ENCODE peak calls at places on chromosome 1, in five cellular contexts. One of them, this sample, is unnamed.

GRCh38 chr1:229341811-229342304 is 989 bp downstream of the CCSAP start:
- DNase-seq in GM12878: no peak
- DNase-seq in H1: no peak
- DNase-seq in HepG2: no peak
- DNase-seq in K562: peak; percentile 77
- DNase-seq in this sample: no peak

GRCh38 chr1:221343106-221343505 is 398.8 kb downstream of the DUSP10 start:
- DNase-seq in GM12878: no peak
- DNase-seq in H1: no peak
- DNase-seq in HepG2: no peak
- DNase-seq in K562: no peak
- DNase-seq in this sample: no peak

GRCh38 chr1:45863117-45863670 is 59.8 kb downstream of the MAST2 start:
- DNase-seq in GM12878: no peak
- DNase-seq in H1: no peak
- DNase-seq in HepG2: no peak
- DNase-seq in K562: no peak
- DNase-seq in this sample: no peak

GRCh38 chr1:92446546-92446945 is 40.2 kb downstream of the GFI1 start:
- DNase-seq in GM12878: no peak
- DNase-seq in H1: no peak
- DNase-seq in HepG2: no peak
- DNase-seq in K562: peak; percentile 36
- DNase-seq in this sample: peak; percentile 11

GRCh38 chr1:68128157-68128556 is 77.7 kb upstream of the DIRAS3 start:
- DNase-seq in GM12878: peak; percentile 5
- DNase-seq in H1: no peak
- DNase-seq in HepG2: peak; percentile 31
- DNase-seq in K562: no peak
- DNase-seq in this sample: no peak

GRCh38 chr1:15627343-15627988 is 10.2 kb downstream of the DDI2 start:
- DNase-seq in GM12878: peak; percentile 45
- DNase-seq in H1: no peak
- DNase-seq in HepG2: no peak
- DNase-seq in K562: no peak
- DNase-seq in this sample: no peak

GRCh38 chr1:65820983-65821382 is 28.3 kb downstream of the PDE4B start:
- DNase-seq in GM12878: no peak
- DNase-seq in H1: no peak
- DNase-seq in HepG2: no peak
- DNase-seq in K562: no peak
- DNase-seq in this sample: no peak

GRCh38 chr1:59730759-59731478 is 83.8 kb upstream of the HOOK1 start:
- DNase-seq in GM12878: no peak
- DNase-seq in H1: no peak
- DNase-seq in HepG2: peak; percentile 93
- DNase-seq in K562: peak; percentile 60
- DNase-seq in this sample: peak; percentile 40

GRCh38 chr1:211327341-211327921 is 798 bp downstream of the TRAF5 start:
- DNase-seq in GM12878: no peak
- DNase-seq in H1: no peak
- DNase-seq in HepG2: no peak
- DNase-seq in K562: no peak
- DNase-seq in this sample: no peak

GRCh38 chr1:201759194-201759814 is 69.7 kb upstream of the IPO9 start:
- DNase-seq in GM12878: no peak
- DNase-seq in H1: no peak
- DNase-seq in HepG2: no peak
- DNase-seq in K562: no peak
- DNase-seq in this sample: no peak

GRCh38 chr1:147622731-147623130 is 47.6 kb downstream of the ACP6 start:
- DNase-seq in GM12878: no peak
- DNase-seq in H1: no peak
- DNase-seq in HepG2: no peak
- DNase-seq in K562: no peak
- DNase-seq in this sample: no peak

GRCh38 chr1:198179556-198179981 is 22.8 kb downstream of the NEK7 start:
- DNase-seq in GM12878: no peak
- DNase-seq in H1: no peak
- DNase-seq in HepG2: no peak
- DNase-seq in K562: no peak
- DNase-seq in this sample: no peak

GRCh38 chr1:46606255-46606965 is 2.3 kb upstream of the MKNK1 start:
- DNase-seq in GM12878: no peak
- DNase-seq in H1: no peak
- DNase-seq in HepG2: no peak
- DNase-seq in K562: no peak
- DNase-seq in this sample: no peak

GRCh38 chr1:46168463-46168862 is 6.4 kb upstream of the TSPAN1 start:
- DNase-seq in GM12878: no peak
- DNase-seq in H1: no peak
- DNase-seq in HepG2: no peak
- DNase-seq in K562: no peak
- DNase-seq in this sample: no peak

DNA sequence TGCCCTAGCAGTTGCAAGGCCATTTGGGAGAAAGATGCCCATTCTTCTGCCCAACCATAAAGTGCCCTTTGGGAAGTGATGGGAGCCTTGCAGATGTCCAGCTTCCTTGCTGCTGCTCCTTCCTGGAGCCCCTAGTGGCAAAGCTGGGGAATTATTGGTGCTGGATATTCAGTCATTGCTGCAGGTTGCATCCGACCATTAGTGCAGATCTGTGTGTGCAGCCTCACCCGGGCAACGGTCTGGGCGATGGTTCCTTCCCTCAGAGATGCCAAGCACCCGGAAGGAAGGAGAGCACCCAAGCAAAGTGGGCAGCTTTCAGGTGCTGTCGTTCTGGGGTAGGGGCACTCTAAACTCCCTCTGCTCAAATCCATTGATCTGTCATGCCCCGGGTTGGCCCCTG is 467.3 kb downstream of the PTPRU start:
- DNase-seq in GM12878: no peak
- DNase-seq in H1: no peak
- DNase-seq in HepG2: no peak
- DNase-seq in K562: peak; percentile 37
- DNase-seq in this sample: peak; percentile 49
- TF ChIP-seq HDAC2 in GM12878: no peak
- TF ChIP-seq HDAC2 in H1: no peak
- TF ChIP-seq HDAC2 in HepG2: no peak
- TF ChIP-seq HDAC2 in K562: no peak
- TF ChIP-seq HDAC2 in this sample: no peak

GRCh38 chr1:35451125-35451528 is 106.1 kb downstream of the KIAA0319L start:
- DNase-seq in GM12878: no peak
- DNase-seq in H1: peak; percentile 25
- DNase-seq in HepG2: peak; percentile 55
- DNase-seq in K562: peak; percentile 76
- DNase-seq in this sample: peak; percentile 43

GRCh38 chr1:35447278-35447677 is 109.9 kb downstream of the KIAA0319L start:
- DNase-seq in GM12878: no peak
- DNase-seq in H1: no peak
- DNase-seq in HepG2: no peak
- DNase-seq in K562: no peak
- DNase-seq in this sample: no peak

GRCh38 chr1:35452086-35452485 is 105.1 kb downstream of the KIAA0319L start:
- DNase-seq in GM12878: no peak
- DNase-seq in H1: no peak
- DNase-seq in HepG2: no peak
- DNase-seq in K562: no peak
- DNase-seq in this sample: no peak

GRCh38 chr1:35448344-35448801 is 108.8 kb downstream of the KIAA0319L start:
- DNase-seq in GM12878: no peak
- DNase-seq in H1: no peak
- DNase-seq in HepG2: peak; percentile 39
- DNase-seq in K562: no peak
- DNase-seq in this sample: no peak

DNA sequence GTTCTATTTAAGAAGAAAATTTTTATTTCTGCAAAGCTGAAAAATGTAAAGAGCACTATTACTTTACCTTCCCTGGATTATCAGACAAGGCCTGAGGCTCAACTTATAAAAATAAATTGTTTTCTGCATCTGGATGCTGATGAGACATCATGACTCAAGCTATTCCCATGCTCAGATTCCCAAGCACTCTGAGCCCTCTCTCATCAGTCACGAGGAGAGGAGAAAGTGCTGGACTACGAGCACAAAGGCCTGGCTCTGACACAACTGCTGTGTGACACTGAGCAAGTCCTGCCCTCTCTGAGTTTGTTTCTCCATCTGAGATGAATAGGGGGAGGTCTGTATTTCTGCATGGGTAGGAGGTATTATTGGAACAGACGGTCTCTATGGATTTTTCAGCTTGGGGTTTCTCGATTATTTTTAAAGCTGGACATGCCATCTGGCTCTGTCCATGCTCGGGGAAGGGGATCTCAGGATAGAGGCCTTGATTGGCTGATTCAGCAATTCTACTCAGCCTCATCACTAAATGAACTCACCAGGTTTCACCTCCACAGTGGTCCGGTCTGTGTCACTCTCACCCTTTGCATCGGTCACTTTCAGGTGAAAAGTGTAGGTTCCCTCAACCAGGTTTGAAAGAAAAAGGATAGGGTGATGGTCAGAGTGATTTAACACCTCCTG is 107.7 kb downstream of the KIAA0319L start:
- DNase-seq in GM12878: no peak
- DNase-seq in H1: no peak
- DNase-seq in HepG2: no peak
- DNase-seq in K562: no peak
- DNase-seq in this sample: no peak
- TF ChIP-seq HDAC2 in GM12878: no peak
- TF ChIP-seq HDAC2 in H1: no peak
- TF ChIP-seq HDAC2 in HepG2: no peak
- TF ChIP-seq HDAC2 in K562: no peak
- TF ChIP-seq HDAC2 in this sample: no peak

DNA sequence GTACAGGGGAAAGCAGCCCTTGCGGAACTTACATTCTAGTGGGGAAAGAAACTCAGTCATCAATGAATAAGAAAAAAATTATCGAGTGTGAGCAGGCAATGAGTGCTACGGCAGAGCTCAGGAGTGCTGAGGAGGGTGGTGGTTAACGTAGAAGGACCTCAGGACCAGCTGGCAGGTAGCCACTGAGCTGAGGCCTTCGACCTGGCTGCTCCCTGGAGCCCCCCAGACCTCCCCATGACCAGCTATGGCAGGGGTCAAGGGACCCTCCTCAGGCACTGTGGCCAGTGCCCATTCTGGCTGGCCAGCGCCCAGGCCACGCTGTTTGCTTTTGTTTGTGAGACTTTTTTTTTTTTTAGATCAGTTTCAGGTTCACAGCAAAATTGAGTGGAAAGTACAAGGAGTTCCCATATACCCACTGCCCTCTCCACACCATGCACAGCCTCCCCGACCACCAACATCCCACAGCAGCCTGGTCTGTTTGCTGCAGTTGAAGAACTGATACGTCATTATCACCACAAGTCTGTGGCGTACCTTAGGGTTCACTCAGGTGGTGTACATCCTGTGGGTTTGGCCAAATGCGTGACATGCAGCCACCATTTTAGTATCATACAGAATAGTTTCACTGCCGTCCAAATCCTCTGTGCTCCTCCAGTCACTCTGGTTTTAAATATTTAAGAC is 11.8 kb upstream of the TTC22 start:
- DNase-seq in GM12878: peak; percentile 42
- DNase-seq in H1: no peak
- DNase-seq in HepG2: no peak
- DNase-seq in K562: no peak
- DNase-seq in this sample: no peak
- TF ChIP-seq HDAC2 in GM12878: no peak
- TF ChIP-seq HDAC2 in H1: no peak
- TF ChIP-seq HDAC2 in HepG2: no peak
- TF ChIP-seq HDAC2 in K562: no peak
- TF ChIP-seq HDAC2 in this sample: no peak

DNA sequence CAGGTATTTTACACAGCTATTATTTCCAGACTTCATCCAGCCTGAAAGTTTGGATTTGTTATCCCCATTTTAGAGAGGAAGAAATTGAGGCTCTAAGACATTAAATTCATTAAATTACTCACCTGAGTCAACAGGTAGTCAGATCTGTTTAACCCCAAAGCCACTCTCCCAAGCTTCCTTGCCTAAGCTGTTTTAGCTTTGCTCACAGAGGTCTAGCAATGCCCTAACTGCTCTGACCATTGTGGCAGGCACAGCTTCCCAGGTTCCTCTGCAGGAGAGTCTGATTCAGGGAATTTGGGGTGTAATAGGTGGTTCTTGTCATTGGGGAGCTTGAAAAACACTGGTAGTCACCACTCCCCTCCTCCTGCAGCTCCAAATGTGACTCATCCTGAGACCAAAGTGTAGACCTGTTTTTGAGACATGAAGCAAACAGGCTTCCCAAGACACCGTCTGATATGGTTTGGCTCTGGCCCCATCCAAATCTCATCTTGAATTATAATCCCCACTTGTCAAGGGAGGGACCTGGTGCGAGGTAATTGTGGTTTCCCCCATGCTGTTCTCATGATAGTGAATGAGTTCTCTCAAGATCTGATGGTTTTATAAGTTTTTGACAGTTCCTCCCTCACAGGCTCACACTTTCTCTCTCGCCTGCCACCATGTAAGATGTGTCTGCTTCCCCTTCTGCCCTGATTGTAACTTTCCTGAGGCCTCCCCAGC is 142.8 kb upstream of the DNAH14 start:
- DNase-seq in GM12878: no peak
- DNase-seq in H1: no peak
- DNase-seq in HepG2: no peak
- DNase-seq in K562: no peak
- DNase-seq in this sample: no peak
- TF ChIP-seq HDAC2 in GM12878: no peak
- TF ChIP-seq HDAC2 in H1: no peak
- TF ChIP-seq HDAC2 in HepG2: no peak
- TF ChIP-seq HDAC2 in K562: no peak
- TF ChIP-seq HDAC2 in this sample: no peak

DNA sequence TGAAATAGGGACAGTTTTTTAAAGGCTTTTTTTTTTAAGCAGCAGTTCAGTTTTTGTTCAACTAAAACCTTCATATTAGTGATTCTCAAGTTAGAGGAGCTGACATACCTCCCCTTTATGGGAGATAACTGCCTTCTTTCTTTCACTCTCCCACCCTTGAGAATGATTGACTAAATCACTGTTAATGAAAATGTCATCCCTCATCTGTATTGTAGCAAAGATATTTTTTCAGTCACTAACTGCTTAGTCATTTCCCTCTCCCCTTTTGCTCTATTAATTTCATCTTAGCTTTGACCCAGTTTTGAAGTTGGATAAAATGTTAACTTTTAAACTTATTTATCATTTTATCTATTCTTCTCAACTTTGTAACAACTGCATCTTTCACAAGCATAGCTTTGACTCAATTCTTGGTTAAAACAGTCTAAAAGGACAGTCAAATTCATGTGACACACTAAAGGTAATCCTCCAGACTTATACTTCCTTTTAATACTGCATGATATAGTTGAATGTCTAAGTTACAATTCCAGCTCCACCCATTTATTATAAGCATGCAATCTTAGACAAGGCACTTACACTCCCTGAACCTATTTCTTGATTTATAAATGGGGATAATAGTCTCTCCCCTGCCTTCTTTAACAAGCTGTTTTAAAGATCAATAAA is 17.1 kb downstream of the CAPZA1 start:
- DNase-seq in GM12878: no peak
- DNase-seq in H1: no peak
- DNase-seq in HepG2: no peak
- DNase-seq in K562: no peak
- DNase-seq in this sample: no peak
- TF ChIP-seq HDAC2 in GM12878: no peak
- TF ChIP-seq HDAC2 in H1: no peak
- TF ChIP-seq HDAC2 in HepG2: no peak
- TF ChIP-seq HDAC2 in K562: no peak
- TF ChIP-seq HDAC2 in this sample: no peak

GRCh38 chr1:84089470-84090261 is 54.4 kb upstream of the PRKACB start:
- DNase-seq in GM12878: no peak
- DNase-seq in H1: no peak
- DNase-seq in HepG2: peak; percentile 62
- DNase-seq in K562: no peak
- DNase-seq in this sample: no peak
- TF ChIP-seq HDAC2 in GM12878: no peak
- TF ChIP-seq HDAC2 in H1: no peak
- TF ChIP-seq HDAC2 in HepG2: no peak
- TF ChIP-seq HDAC2 in K562: no peak
- TF ChIP-seq HDAC2 in this sample: no peak

This sample was measured in A549.